ENCODE peak calls at places on chromosome 4, in eight cellular contexts. X is cardiac muscle cell; H is neural progenitor cell; E is lower lobe of right lung; G is pancreas; A is brain microvascular endothelial cell; L is naive thymus-derived CD4-positive, alpha-beta T cell; O is retinal pigment epithelial cell. B is an unnamed sample.
A peak's percentile ranks its signal among the peaks of the same experiment; 100 is the strongest.

GRCh38 chr4:111630705-111631104 is 514.5 kb upstream of the FAM241A start:
- DNase-seq in H (peak; percentile 43), E (no peak), G (no peak), X (peak; percentile 55), A (no peak), O (peak; percentile 14), L (no peak), B (peak; percentile 46)

GRCh38 chr4:81635747-81636146 is 164.0 kb upstream of the RASGEF1B start:
- DNase-seq in A (no peak), X (no peak), G (peak; percentile 32), H (no peak), O (no peak), E (peak; percentile 79), L (no peak), B (no peak)

GRCh38 chr4:98484031-98484430 is 174.4 kb downstream of the TSPAN5 start:
- DNase-seq in G (no peak), E (no peak), L (no peak), X (no peak), O (no peak), H (no peak), A (no peak), B (peak; percentile 71)

GRCh38 chr4:145936142-145937020 is 2.2 kb downstream of the ZNF827 start:
- DNase-seq in A (peak; percentile 65), E (peak; percentile 68), L (peak; percentile 35), H (peak; percentile 71), G (peak; percentile 73), X (peak; percentile 89), O (peak; percentile 57), B (peak; percentile 66)

GRCh38 chr4:79241846-79242245 is 84.0 kb downstream of the NAA11 start:
- DNase-seq in H (peak; percentile 53), G (no peak), X (peak; percentile 49), L (no peak), A (peak; percentile 45), E (no peak), O (peak; percentile 7), B (peak; percentile 40)

GRCh38 chr4:96162631-96163030 is 322.7 kb downstream of the PDHA2 start:
- DNase-seq in L (no peak), E (no peak), X (peak; percentile 31), G (no peak), H (no peak), O (no peak), A (no peak), B (peak; percentile 45)

GRCh38 chr4:83011779-83012630 is 1.4 kb upstream of the LIN54 start:
- DNase-seq in L (peak; percentile 19), G (peak; percentile 28), O (no peak), A (peak; percentile 16), E (peak; percentile 66), X (no peak), H (no peak), B (no peak)

GRCh38 chr4:152935661-152936445 is at the start of gene FHDC1:
- DNase-seq in G (peak; percentile 83), E (peak; percentile 90), L (no peak), O (no peak), A (no peak), H (peak; percentile 91), X (no peak), B (no peak)

GRCh38 chr4:8913858-8914460 is 42.3 kb upstream of the HMX1 start:
- DNase-seq in E (no peak), X (no peak), L (no peak), O (no peak), A (no peak), G (no peak), H (no peak), B (no peak)

GRCh38 chr4:89242864-89243740 is 64.5 kb downstream of the GPRIN3 start:
- DNase-seq in O (no peak), L (no peak), A (no peak), E (no peak), H (no peak), G (no peak), X (no peak), B (no peak)

GRCh38 chr4:129862461-129862860 is 766.5 kb downstream of the C4orf33 start:
- DNase-seq in G (no peak), O (no peak), A (no peak), H (peak; percentile 55), X (no peak), E (no peak), L (no peak), B (no peak)

GRCh38 chr4:70996014-70996353 is 2.5 kb downstream of the DCK start:
- DNase-seq in G (no peak), E (no peak), A (no peak), L (no peak), X (no peak), O (no peak), H (no peak), B (no peak)

GRCh38 chr4:188971125-188971524 is 831.9 kb downstream of the TRIML1 start:
- DNase-seq in L (no peak), H (no peak), G (no peak), E (no peak), X (no peak), A (peak; percentile 34), O (no peak), B (no peak)

GRCh38 chr4:45467157-45467556 is 656.7 kb downstream of the GABRG1 start:
- DNase-seq in L (no peak), G (no peak), X (no peak), H (no peak), O (no peak), A (no peak), E (no peak), B (no peak)

GRCh38 chr4:30839583-30840520 is 119.7 kb downstream of the PCDH7 start:
- DNase-seq in O (peak; percentile 48), A (peak; percentile 50), X (peak; percentile 37), G (no peak), H (no peak), E (no peak), L (no peak), B (peak; percentile 26)

GRCh38 chr4:7649741-7650531 is 215.2 kb upstream of the PSAPL1 start:
- DNase-seq in G (no peak), H (no peak), O (no peak), A (peak; percentile 95), X (peak; percentile 65), L (no peak), E (peak; percentile 53), B (peak; percentile 43)

GRCh38 chr4:41169256-41169655 is 45.1 kb downstream of the APBB2 start:
- DNase-seq in L (no peak), A (no peak), O (no peak), E (no peak), G (no peak), H (no peak), X (no peak), B (no peak)

DNA sequence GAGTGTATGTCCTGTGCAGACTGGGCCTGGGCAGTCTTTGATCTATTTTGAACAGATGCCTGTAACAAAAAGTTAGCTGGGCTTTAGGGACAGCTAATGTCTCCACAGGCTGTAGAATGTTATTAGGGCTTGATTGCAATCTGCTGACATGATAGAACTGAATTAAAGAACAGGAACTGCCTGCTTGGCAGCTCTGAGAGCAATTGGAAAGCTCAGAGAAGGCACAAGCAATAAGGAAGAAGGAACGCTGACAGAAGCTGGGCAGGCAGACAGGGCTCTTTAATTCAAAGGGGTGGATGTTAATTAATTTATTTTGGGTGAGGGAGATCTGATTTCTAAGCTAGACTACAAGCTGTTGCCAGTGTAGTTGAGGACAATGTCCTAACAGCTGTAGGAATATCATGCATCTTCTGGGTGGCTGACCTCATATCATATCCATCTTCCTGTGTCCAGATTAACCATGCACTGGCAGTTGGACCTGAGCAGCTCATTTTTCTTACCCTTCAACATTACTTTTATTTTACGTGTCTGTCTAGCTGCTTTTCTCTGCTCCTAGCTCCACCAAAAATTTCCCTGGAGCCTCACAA is 20.7 kb upstream of the GRXCR1 start:
- DNase-seq in X (no peak), O (no peak), H (no peak), L (no peak), A (no peak), E (no peak), G (no peak), B (no peak)
- H3K4me3 ChIP-seq in X (no peak overlapping the region), O (no peak overlapping the region), H (no peak overlapping the region), L (no peak overlapping the region), A (no peak overlapping the region), E (no peak overlapping the region), G (no peak overlapping the region), B (no peak overlapping the region)

DNA sequence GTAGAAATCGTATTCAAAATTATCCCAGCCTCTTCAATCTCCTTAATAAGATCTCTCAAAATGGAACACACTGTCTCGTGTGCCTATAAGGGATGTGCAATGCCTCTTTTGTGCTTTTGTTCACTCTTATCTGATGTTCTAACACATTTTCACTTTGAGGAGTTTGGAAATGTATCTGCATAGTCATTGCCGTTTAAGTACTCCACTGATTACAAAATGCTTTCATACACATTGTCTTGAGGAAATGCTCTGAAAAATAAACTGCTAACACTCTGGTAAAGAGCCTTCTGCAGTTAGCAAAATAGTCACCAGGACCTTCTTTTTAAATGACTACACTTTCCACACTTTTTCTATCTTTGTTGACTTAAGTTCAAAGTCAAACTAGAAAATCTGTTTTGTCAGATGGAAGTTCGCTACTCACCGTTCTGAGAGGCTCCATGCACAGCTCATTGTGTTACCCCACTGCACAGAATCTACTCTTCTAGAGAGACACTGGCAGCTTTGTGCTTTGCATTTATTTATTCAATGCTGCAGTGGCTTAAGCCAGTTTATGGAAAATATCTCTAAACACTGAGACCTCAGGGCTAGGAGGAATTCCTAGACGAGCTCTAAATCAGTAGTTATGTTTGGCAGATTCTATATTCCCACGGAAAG is 159.0 kb downstream of the CHIC2 start:
- DNase-seq in G (no peak), L (no peak), H (no peak), E (no peak), O (no peak), A (no peak), X (peak; percentile 74), B (peak; percentile 40)
- H3K4me3 ChIP-seq in G (no peak overlapping the region), L (no peak overlapping the region), H (no peak overlapping the region), E (no peak overlapping the region), O (no peak overlapping the region), A (no peak overlapping the region), X (no peak overlapping the region), B (no peak overlapping the region)

GRCh38 chr4:118823471-118823870 is 12.5 kb downstream of the SEC24D start:
- DNase-seq in G (peak; percentile 80), L (no peak), X (no peak), A (no peak), E (no peak), O (peak; percentile 81), H (no peak), B (no peak)

GRCh38 chr4:118826723-118827444 is 9.0 kb downstream of the SEC24D start:
- DNase-seq in A (no peak), G (no peak), H (no peak), O (no peak), X (no peak), L (no peak), E (no peak), B (no peak)

GRCh38 chr4:118829107-118829506 is 6.8 kb downstream of the SEC24D start:
- DNase-seq in A (no peak), E (no peak), H (no peak), X (no peak), O (no peak), L (no peak), G (no peak), B (no peak)

GRCh38 chr4:118824141-118824540 is 11.8 kb downstream of the SEC24D start:
- DNase-seq in G (no peak), X (no peak), H (no peak), A (no peak), O (no peak), L (no peak), E (no peak), B (no peak)

GRCh38 chr4:118825799-118826198 is 10.1 kb downstream of the SEC24D start:
- DNase-seq in O (no peak), H (no peak), G (no peak), A (no peak), L (no peak), E (no peak), X (no peak), B (no peak)
- H3K4me3 ChIP-seq in O (no peak overlapping the region), H (no peak overlapping the region), G (no peak overlapping the region), A (no peak overlapping the region), L (no peak overlapping the region), E (no peak overlapping the region), X (no peak overlapping the region), B (no peak overlapping the region)

GRCh38 chr4:150580244-150580643 is 1.7 kb upstream of the MAB21L2 start:
- DNase-seq in E (no peak), X (no peak), H (peak; percentile 53), A (no peak), O (no peak), L (no peak), G (no peak), B (no peak)
- H3K4me3 ChIP-seq in E (peak overlapping the region; percentile 41), X (peak overlapping the region; percentile 21), H (peak overlapping the region; percentile 75), A (peak overlapping the region; percentile 68), O (peak overlapping the region; percentile 89), L (no peak overlapping the region), G (no peak overlapping the region), B (no peak overlapping the region)